ENCODE peak calls at places on chromosomes 3 and 15, in four cellular contexts. R is esophagus muscularis mucosa, H is cardiac muscle cell, S is sigmoid colon. J is an unnamed sample.

GRCh38 chr3:73508330-73508954 is 116.3 kb downstream of the PDZRN3 start:
- DNase-seq in R (peak; percentile 92), H (peak; percentile 87), S (no peak), J (no peak)

GRCh38 chr3:10437995-10438901 is 67.1 kb downstream of the ATP2B2 start:
- DNase-seq in R (no peak), H (peak; percentile 68), S (no peak), J (no peak)

GRCh38 chr3:153615863-153616262 is 453.8 kb downstream of the RAP2B start:
- DNase-seq in R (no peak), H (peak; percentile 18), S (no peak), J (no peak)

GRCh38 chr15:99997112-99997651 is 263.9 kb upstream of the LYSMD4 start:
- DNase-seq in R (no peak), H (no peak), S (peak; percentile 43), J (no peak)

GRCh38 chr15:41698779-41699178 is 38.6 kb downstream of the MGA start:
- DNase-seq in R (no peak), H (no peak), S (no peak), J (no peak)

GRCh38 chr3:26712211-26713026 is 89.8 kb downstream of the LRRC3B start:
- DNase-seq in R (no peak), H (peak; percentile 85), S (no peak), J (no peak)

GRCh38 chr15:89629829-89630228 is 25.4 kb downstream of the KIF7 start:
- DNase-seq in R (peak; percentile 50), H (no peak), S (no peak), J (no peak)

GRCh38 chr3:37984596-37984995 is 6.0 kb upstream of the VILL start:
- DNase-seq in R (no peak), H (no peak), S (peak; percentile 48), J (no peak)

GRCh38 chr3:147816770-147817169 is 407.6 kb downstream of the ZIC1 start:
- DNase-seq in R (no peak), H (no peak), S (peak; percentile 61), J (no peak)

GRCh38 chr3:82265747-82266146 is 504.3 kb upstream of the GBE1 start:
- DNase-seq in R (no peak), H (no peak), S (no peak), J (no peak)

GRCh38 chr3:177887475-177887874 is 648.8 kb upstream of the KCNMB2 start:
- DNase-seq in R (no peak), H (no peak), S (no peak), J (no peak)

GRCh38 chr3:1616715-1617114 is 482.0 kb upstream of the CNTN4 start:
- DNase-seq in R (no peak), H (peak; percentile 38), S (no peak), J (no peak)

GRCh38 chr3:11055496-11055895 is 62.9 kb downstream of the SLC6A1 start:
- DNase-seq in R (no peak), H (no peak), S (no peak), J (no peak)

GRCh38 chr3:123396171-123397049 is 52.5 kb downstream of the ADCY5 start:
- DNase-seq in R (no peak), H (no peak), S (no peak), J (no peak)

GRCh38 chr3:62134061-62134496 is 239.3 kb downstream of the FEZF2 start:
- DNase-seq in R (no peak), H (peak; percentile 31), S (no peak), J (no peak)

GRCh38 chr3:72031581-72031980 is 246.6 kb upstream of the PROK2 start:
- DNase-seq in R (no peak), H (no peak), S (no peak), J (no peak)

GRCh38 chr3:129502641-129503386 is 25.6 kb upstream of the RHO start:
- DNase-seq in R (no peak), H (peak; percentile 23), S (no peak), J (no peak)

GRCh38 chr3:122890077-122890484 is 95.2 kb downstream of the SLC49A4 start:
- DNase-seq in R (no peak), H (peak; percentile 32), S (peak; percentile 81), J (no peak)

GRCh38 chr3:52534281-52535183 is 875 bp upstream of the NT5DC2 start:
- DNase-seq in R (no peak), H (no peak), S (peak; percentile 78), J (peak; percentile 81)

GRCh38 chr3:16463119-16463518 is 50.4 kb downstream of the RFTN1 start:
- DNase-seq in R (no peak), H (no peak), S (no peak), J (no peak)

GRCh38 chr3:152331018-152331541 is 62.4 kb downstream of the MBNL1 start:
- DNase-seq in R (no peak), H (no peak), S (no peak), J (no peak)

GRCh38 chr3:134407247-134407640 is 33.0 kb upstream of the AMOTL2 start:
- DNase-seq in R (no peak), H (no peak), S (no peak), J (no peak)

GRCh38 chr15:89820651-89821611 is 6.3 kb upstream of the ANPEP start:
- DNase-seq in R (no peak), H (no peak), S (no peak), J (no peak)

GRCh38 chr3:4824948-4825325 is 154.3 kb upstream of the BHLHE40 start:
- DNase-seq in R (no peak), H (no peak), S (no peak), J (no peak)

GRCh38 chr3:184360834-184361531 is 422 bp downstream of the CLCN2 start:
- DNase-seq in R (no peak), H (no peak), S (no peak), J (no peak)

DNA sequence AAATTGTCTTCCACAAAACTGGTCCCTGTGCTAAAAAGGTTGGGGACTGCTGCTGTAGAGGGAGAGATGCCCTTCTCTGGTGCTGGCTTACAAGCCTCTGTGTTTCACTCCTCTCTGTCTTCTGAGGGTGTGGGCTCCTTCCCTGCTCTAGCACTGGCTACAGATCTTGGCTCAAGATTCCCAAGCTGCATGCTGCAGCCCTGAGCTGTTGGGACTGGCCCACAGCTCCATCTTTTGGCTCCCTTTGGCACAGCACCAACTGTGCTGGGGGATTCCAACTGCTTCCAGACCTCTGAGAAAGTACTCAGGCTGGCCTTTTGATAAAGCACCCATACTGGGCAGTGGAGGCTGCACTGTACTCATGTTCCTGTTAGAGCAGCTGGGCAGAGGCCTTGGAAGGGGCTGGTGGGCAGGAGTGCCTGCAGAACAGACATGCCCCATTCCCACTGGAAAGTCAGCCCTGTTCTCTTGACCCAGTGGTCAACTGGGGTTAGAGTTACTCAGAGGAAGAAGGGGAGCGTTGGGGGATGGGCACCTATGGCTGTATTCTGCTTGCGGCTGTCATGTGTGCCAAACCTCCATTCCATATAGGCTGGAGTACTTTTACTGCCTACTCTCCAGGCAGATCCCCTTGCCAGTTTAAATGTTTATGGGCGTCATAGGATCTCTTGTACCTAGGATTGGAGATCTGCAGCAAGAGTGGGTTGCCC is 55.7 kb downstream of the GALK2 start:
- DNase-seq in R (no peak), H (peak; percentile 79), S (no peak), J (no peak)
- TF ChIP-seq CTCF in R (no peak), H (peak; percentile 39), S (no peak), J (peak; percentile 43)

DNA sequence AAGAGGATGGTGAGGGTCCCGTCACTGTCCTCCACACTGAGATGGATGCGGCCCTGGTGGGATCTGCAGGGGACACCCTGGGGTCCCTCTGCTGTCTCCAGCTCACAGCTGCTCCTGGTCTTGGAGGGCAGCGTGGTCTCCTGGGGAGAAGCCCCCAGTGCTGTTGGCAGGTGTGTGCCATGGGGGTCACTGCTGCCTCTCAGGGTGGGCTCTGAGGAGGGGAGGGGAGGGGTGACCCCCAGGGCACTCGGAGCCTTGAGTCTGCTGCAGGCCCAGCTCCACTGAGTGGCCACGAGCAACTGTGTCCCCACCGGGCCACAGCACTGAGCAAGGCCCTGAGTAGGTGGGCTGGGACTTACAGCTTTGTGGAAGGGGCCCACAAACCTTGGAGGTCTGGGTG is 34.7 kb downstream of the KLHL25 start:
- DNase-seq in R (no peak), H (no peak), S (peak; percentile 57), J (no peak)
- TF ChIP-seq CTCF in R (no peak), H (no peak), S (no peak), J (no peak)

DNA sequence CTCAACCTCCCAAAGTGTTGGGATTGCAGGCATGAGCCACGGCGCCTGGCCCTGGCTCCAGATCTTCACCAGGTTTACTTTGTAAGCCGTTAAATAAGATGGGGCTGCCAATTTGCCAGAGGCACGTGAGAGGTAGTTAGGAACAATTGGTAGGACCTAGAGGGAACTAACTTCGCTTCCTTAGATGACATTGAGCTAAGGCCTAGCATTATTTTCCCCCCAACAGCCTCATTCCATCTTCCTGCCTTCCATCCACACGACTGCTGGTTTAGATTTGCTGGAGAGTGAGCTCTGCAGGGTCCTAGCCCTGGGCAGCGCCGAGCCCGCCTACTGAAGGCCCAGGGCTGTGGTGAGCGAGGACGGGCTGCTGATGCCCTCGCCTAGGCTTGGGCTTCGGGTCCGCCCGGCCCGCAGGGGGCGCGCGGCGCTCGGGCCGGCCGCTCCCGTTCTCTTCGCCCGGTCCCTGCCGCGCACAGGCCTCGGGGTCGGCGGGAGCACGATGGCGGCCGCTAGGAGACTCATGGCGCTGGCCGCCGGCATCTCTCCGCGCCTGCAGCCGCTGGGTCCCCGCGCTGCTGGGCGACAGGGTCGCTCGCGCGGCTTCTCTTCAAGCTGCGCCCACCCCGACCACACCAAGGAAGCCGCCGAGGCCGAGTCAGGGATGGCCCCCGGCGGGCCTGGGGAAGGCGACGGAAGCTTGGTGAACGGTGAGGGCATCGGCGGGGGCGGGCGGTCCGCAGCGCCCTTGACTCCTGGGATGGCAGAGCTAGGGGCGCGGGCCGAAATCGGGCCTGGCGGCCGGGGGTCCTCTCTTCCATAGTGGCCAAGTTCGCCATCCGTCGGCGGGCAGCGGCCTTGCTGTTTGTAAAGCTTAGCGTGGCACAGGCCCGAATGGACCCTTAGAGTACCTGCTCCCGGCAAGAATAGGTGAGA is 21.9 kb downstream of the DHX30 start:
- DNase-seq in R (no peak), H (peak; percentile 92), S (peak; percentile 85), J (peak; percentile 95)
- TF ChIP-seq CTCF in R (peak; percentile 89), H (peak; percentile 78), S (peak; percentile 60), J (peak; percentile 93)

GRCh38 chr3:42732829-42733459 is 30.3 kb upstream of the HHATL start:
- DNase-seq in R (no peak), H (no peak), S (peak; percentile 44), J (peak; percentile 79)
- TF ChIP-seq CTCF in R (no peak), H (no peak), S (no peak), J (no peak)

GRCh38 chr3:55481918-55482495 is 5.1 kb downstream of the WNT5A start:
- DNase-seq in R (no peak), H (peak; percentile 45), S (no peak), J (no peak)
- TF ChIP-seq CTCF in R (no peak), H (peak; percentile 25), S (no peak), J (peak; percentile 20)

GRCh38 chr15:33654859-33655258 is 313.4 kb upstream of the CHRM5 start:
- DNase-seq in R (no peak), H (no peak), S (no peak), J (no peak)
- TF ChIP-seq CTCF in R (no peak), H (no peak), S (no peak), J (no peak)

GRCh38 chr3:51391075-51391565 is at the start of gene RBM15B:
- DNase-seq in R (peak; percentile 99), H (peak; percentile 98), S (peak; percentile 99), J (peak; percentile 99)
- TF ChIP-seq CTCF in R (peak; percentile 93), H (peak; percentile 85), S (no peak), J (peak; percentile 95)

J was measured in osteocyte.